ENCODE peak calls at places on chromosome 1, in eight cellular contexts. One of them, this sample, is unnamed.

GRCh38 chr1:22262583-22262982 is 119.7 kb upstream of the WNT4 start:
- DNase-seq in left ventricle myocardium inferior: no peak
- DNase-seq in B cell: no peak
- DNase-seq in neural progenitor cell: peak; percentile 41
- DNase-seq in cardiac fibroblast: no peak
- DNase-seq in BJ: no peak
- DNase-seq in cardiac muscle cell: no peak
- DNase-seq in CD4-positive, alpha-beta T cell: no peak
- DNase-seq in this sample: no peak

GRCh38 chr1:97247196-97247595 is 525.6 kb downstream of the PTBP2 start:
- DNase-seq in left ventricle myocardium inferior: no peak
- DNase-seq in B cell: no peak
- DNase-seq in neural progenitor cell: no peak
- DNase-seq in cardiac fibroblast: peak; percentile 83
- DNase-seq in BJ: no peak
- DNase-seq in cardiac muscle cell: no peak
- DNase-seq in CD4-positive, alpha-beta T cell: no peak
- DNase-seq in this sample: no peak

GRCh38 chr1:150528196-150528595 is 12.6 kb downstream of the FALEC start:
- DNase-seq in left ventricle myocardium inferior: no peak
- DNase-seq in B cell: no peak
- DNase-seq in neural progenitor cell: no peak
- DNase-seq in cardiac fibroblast: peak; percentile 35
- DNase-seq in BJ: no peak
- DNase-seq in cardiac muscle cell: no peak
- DNase-seq in CD4-positive, alpha-beta T cell: no peak
- DNase-seq in this sample: no peak

GRCh38 chr1:67824771-67825170 is 8.5 kb downstream of the GNG12 start:
- DNase-seq in left ventricle myocardium inferior: no peak
- DNase-seq in B cell: no peak
- DNase-seq in neural progenitor cell: no peak
- DNase-seq in cardiac fibroblast: no peak
- DNase-seq in BJ: no peak
- DNase-seq in cardiac muscle cell: no peak
- DNase-seq in CD4-positive, alpha-beta T cell: no peak
- DNase-seq in this sample: no peak

GRCh38 chr1:17309701-17310640 is 2.0 kb downstream of the PADI4 start:
- DNase-seq in left ventricle myocardium inferior: no peak
- DNase-seq in B cell: no peak
- DNase-seq in neural progenitor cell: no peak
- DNase-seq in cardiac fibroblast: no peak
- DNase-seq in BJ: no peak
- DNase-seq in cardiac muscle cell: no peak
- DNase-seq in CD4-positive, alpha-beta T cell: no peak
- DNase-seq in this sample: no peak

GRCh38 chr1:24058671-24059455 is 53.1 kb downstream of the MYOM3 start:
- DNase-seq in left ventricle myocardium inferior: no peak
- DNase-seq in B cell: no peak
- DNase-seq in neural progenitor cell: no peak
- DNase-seq in cardiac fibroblast: no peak
- DNase-seq in BJ: no peak
- DNase-seq in cardiac muscle cell: no peak
- DNase-seq in CD4-positive, alpha-beta T cell: no peak
- DNase-seq in this sample: no peak

GRCh38 chr1:224565186-224565585 is 50.9 kb upstream of the CNIH3 start:
- DNase-seq in left ventricle myocardium inferior: no peak
- DNase-seq in B cell: no peak
- DNase-seq in neural progenitor cell: no peak
- DNase-seq in cardiac fibroblast: peak; percentile 66
- DNase-seq in BJ: peak; percentile 62
- DNase-seq in cardiac muscle cell: no peak
- DNase-seq in CD4-positive, alpha-beta T cell: no peak
- DNase-seq in this sample: no peak

GRCh38 chr1:199691540-199691939 is 336.0 kb upstream of the NR5A2 start:
- DNase-seq in left ventricle myocardium inferior: no peak
- DNase-seq in B cell: no peak
- DNase-seq in neural progenitor cell: peak; percentile 69
- DNase-seq in cardiac fibroblast: peak; percentile 88
- DNase-seq in BJ: peak; percentile 52
- DNase-seq in cardiac muscle cell: no peak
- DNase-seq in CD4-positive, alpha-beta T cell: no peak
- DNase-seq in this sample: no peak

GRCh38 chr1:243718893-243719292 is 131.2 kb downstream of the AKT3 start:
- DNase-seq in left ventricle myocardium inferior: no peak
- DNase-seq in B cell: no peak
- DNase-seq in neural progenitor cell: no peak
- DNase-seq in cardiac fibroblast: peak; percentile 87
- DNase-seq in BJ: peak; percentile 53
- DNase-seq in cardiac muscle cell: no peak
- DNase-seq in CD4-positive, alpha-beta T cell: no peak
- DNase-seq in this sample: no peak

GRCh38 chr1:227764019-227764391 is 28.8 kb downstream of the SNAP47 start:
- DNase-seq in left ventricle myocardium inferior: no peak
- DNase-seq in B cell: no peak
- DNase-seq in neural progenitor cell: no peak
- DNase-seq in cardiac fibroblast: no peak
- DNase-seq in BJ: peak; percentile 16
- DNase-seq in cardiac muscle cell: no peak
- DNase-seq in CD4-positive, alpha-beta T cell: no peak
- DNase-seq in this sample: no peak

GRCh38 chr1:81921851-81922462 is 121.2 kb downstream of the ADGRL2 start:
- DNase-seq in left ventricle myocardium inferior: no peak
- DNase-seq in B cell: no peak
- DNase-seq in neural progenitor cell: no peak
- DNase-seq in cardiac fibroblast: no peak
- DNase-seq in BJ: no peak
- DNase-seq in cardiac muscle cell: peak; percentile 17
- DNase-seq in CD4-positive, alpha-beta T cell: no peak
- DNase-seq in this sample: no peak

GRCh38 chr1:51301152-51301843 is 29.1 kb downstream of the TTC39A start:
- DNase-seq in left ventricle myocardium inferior: no peak
- DNase-seq in B cell: no peak
- DNase-seq in neural progenitor cell: no peak
- DNase-seq in cardiac fibroblast: no peak
- DNase-seq in BJ: no peak
- DNase-seq in cardiac muscle cell: no peak
- DNase-seq in CD4-positive, alpha-beta T cell: no peak
- DNase-seq in this sample: peak; percentile 60

GRCh38 chr1:24321712-24322635 is 2.8 kb downstream of the GRHL3 start:
- DNase-seq in left ventricle myocardium inferior: peak; percentile 30
- DNase-seq in B cell: peak; percentile 82
- DNase-seq in neural progenitor cell: peak; percentile 79
- DNase-seq in cardiac fibroblast: peak; percentile 78
- DNase-seq in BJ: peak; percentile 31
- DNase-seq in cardiac muscle cell: peak; percentile 37
- DNase-seq in CD4-positive, alpha-beta T cell: peak; percentile 71
- DNase-seq in this sample: peak; percentile 86

GRCh38 chr1:83815348-83815747 is 183.6 kb downstream of the TTLL7 start:
- DNase-seq in left ventricle myocardium inferior: no peak
- DNase-seq in B cell: no peak
- DNase-seq in neural progenitor cell: no peak
- DNase-seq in cardiac fibroblast: peak; percentile 72
- DNase-seq in BJ: peak; percentile 90
- DNase-seq in cardiac muscle cell: no peak
- DNase-seq in CD4-positive, alpha-beta T cell: no peak
- DNase-seq in this sample: no peak

GRCh38 chr1:91827094-91828006 is 58.6 kb downstream of the TGFBR3 start:
- DNase-seq in left ventricle myocardium inferior: peak; percentile 73
- DNase-seq in B cell: no peak
- DNase-seq in neural progenitor cell: no peak
- DNase-seq in cardiac fibroblast: no peak
- DNase-seq in BJ: no peak
- DNase-seq in cardiac muscle cell: no peak
- DNase-seq in CD4-positive, alpha-beta T cell: no peak
- DNase-seq in this sample: no peak

GRCh38 chr1:60527567-60527966 is 454.0 kb upstream of the C1orf87 start:
- DNase-seq in left ventricle myocardium inferior: no peak
- DNase-seq in B cell: no peak
- DNase-seq in neural progenitor cell: no peak
- DNase-seq in cardiac fibroblast: no peak
- DNase-seq in BJ: no peak
- DNase-seq in cardiac muscle cell: no peak
- DNase-seq in CD4-positive, alpha-beta T cell: no peak
- DNase-seq in this sample: no peak

GRCh38 chr1:156295391-156295947 is at the start of gene GLMP:
- DNase-seq in left ventricle myocardium inferior: peak; percentile 65
- DNase-seq in B cell: peak; percentile 72
- DNase-seq in neural progenitor cell: peak; percentile 62
- DNase-seq in cardiac fibroblast: peak; percentile 77
- DNase-seq in BJ: no peak
- DNase-seq in cardiac muscle cell: peak; percentile 74
- DNase-seq in CD4-positive, alpha-beta T cell: peak; percentile 51
- DNase-seq in this sample: peak; percentile 84

GRCh38 chr1:1093610-1093943 is 19.5 kb upstream of the RNF223 start:
- DNase-seq in left ventricle myocardium inferior: no peak
- DNase-seq in B cell: no peak
- DNase-seq in neural progenitor cell: no peak
- DNase-seq in cardiac fibroblast: no peak
- DNase-seq in BJ: no peak
- DNase-seq in cardiac muscle cell: no peak
- DNase-seq in CD4-positive, alpha-beta T cell: no peak
- DNase-seq in this sample: no peak

GRCh38 chr1:213327318-213327667 is 276.3 kb downstream of the RPS6KC1 start:
- DNase-seq in left ventricle myocardium inferior: peak; percentile 29
- DNase-seq in B cell: no peak
- DNase-seq in neural progenitor cell: no peak
- DNase-seq in cardiac fibroblast: peak; percentile 93
- DNase-seq in BJ: peak; percentile 53
- DNase-seq in cardiac muscle cell: no peak
- DNase-seq in CD4-positive, alpha-beta T cell: no peak
- DNase-seq in this sample: no peak

GRCh38 chr1:213326666-213327317 is 275.8 kb downstream of the RPS6KC1 start:
- DNase-seq in left ventricle myocardium inferior: peak; percentile 48
- DNase-seq in B cell: no peak
- DNase-seq in neural progenitor cell: no peak
- DNase-seq in cardiac fibroblast: peak; percentile 87
- DNase-seq in BJ: peak; percentile 31
- DNase-seq in cardiac muscle cell: no peak
- DNase-seq in CD4-positive, alpha-beta T cell: no peak
- DNase-seq in this sample: no peak

GRCh38 chr1:213330281-213330680 is 279.2 kb downstream of the RPS6KC1 start:
- DNase-seq in left ventricle myocardium inferior: no peak
- DNase-seq in B cell: no peak
- DNase-seq in neural progenitor cell: no peak
- DNase-seq in cardiac fibroblast: no peak
- DNase-seq in BJ: no peak
- DNase-seq in cardiac muscle cell: no peak
- DNase-seq in CD4-positive, alpha-beta T cell: no peak
- DNase-seq in this sample: no peak

DNA sequence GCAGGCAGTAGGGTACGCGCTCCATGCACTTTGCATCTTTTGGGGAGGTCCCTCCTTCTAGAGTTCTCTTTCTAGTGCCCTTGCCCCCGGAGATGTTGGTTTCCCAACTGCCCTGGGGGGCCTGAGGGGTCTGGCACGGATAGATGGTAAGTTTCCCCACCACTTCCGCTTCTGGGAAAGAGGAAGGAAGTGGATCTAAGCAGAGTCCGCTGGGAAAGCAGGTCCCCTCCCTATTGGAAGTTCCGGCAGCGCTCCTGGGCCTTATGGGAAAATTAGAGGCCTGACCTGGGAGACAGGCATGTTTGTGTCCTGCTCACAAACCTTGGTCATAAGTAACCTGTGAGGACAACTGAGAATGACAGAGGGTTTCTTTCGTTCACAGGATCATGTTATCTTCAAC is 274.4 kb downstream of the RPS6KC1 start:
- DNase-seq in left ventricle myocardium inferior: no peak
- DNase-seq in B cell: no peak
- DNase-seq in neural progenitor cell: no peak
- DNase-seq in cardiac fibroblast: no peak
- DNase-seq in BJ: no peak
- DNase-seq in cardiac muscle cell: no peak
- DNase-seq in CD4-positive, alpha-beta T cell: no peak
- DNase-seq in this sample: no peak
- TF ChIP-seq CTCF in left ventricle myocardium inferior: no peak
- TF ChIP-seq CTCF in B cell: no peak
- TF ChIP-seq CTCF in neural progenitor cell: no peak
- TF ChIP-seq CTCF in cardiac fibroblast: no peak
- TF ChIP-seq CTCF in BJ: no peak
- TF ChIP-seq CTCF in cardiac muscle cell: no peak
- TF ChIP-seq CTCF in CD4-positive, alpha-beta T cell: no peak
- TF ChIP-seq CTCF in this sample: no peak

DNA sequence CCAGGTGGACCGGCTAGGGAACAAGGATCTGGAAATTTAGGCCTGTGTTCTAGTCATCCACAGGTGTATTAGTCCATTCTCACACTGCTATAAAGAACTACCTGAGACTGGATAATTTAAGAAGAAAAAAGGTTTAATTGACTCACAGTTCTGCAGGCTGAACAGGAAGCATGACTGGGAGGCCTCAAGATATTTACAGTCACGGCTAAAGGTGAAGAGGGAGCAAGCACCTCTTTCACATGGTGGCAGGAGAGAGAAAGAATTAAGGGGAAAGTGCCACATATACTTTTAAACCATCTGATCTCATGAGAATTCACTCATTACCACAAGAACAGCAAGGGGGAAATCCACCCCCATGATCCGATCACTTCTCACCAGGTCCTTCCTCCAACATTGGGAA is 174.7 kb upstream of the C1orf105 start:
- DNase-seq in left ventricle myocardium inferior: no peak
- DNase-seq in B cell: no peak
- DNase-seq in neural progenitor cell: no peak
- DNase-seq in cardiac fibroblast: no peak
- DNase-seq in BJ: no peak
- DNase-seq in cardiac muscle cell: no peak
- DNase-seq in CD4-positive, alpha-beta T cell: no peak
- DNase-seq in this sample: no peak
- TF ChIP-seq CTCF in left ventricle myocardium inferior: no peak
- TF ChIP-seq CTCF in B cell: no peak
- TF ChIP-seq CTCF in neural progenitor cell: no peak
- TF ChIP-seq CTCF in cardiac fibroblast: no peak
- TF ChIP-seq CTCF in BJ: no peak
- TF ChIP-seq CTCF in cardiac muscle cell: no peak
- TF ChIP-seq CTCF in CD4-positive, alpha-beta T cell: no peak
- TF ChIP-seq CTCF in this sample: no peak

GRCh38 chr1:27508139-27508665 is 18.2 kb upstream of the WASF2 start:
- DNase-seq in left ventricle myocardium inferior: no peak
- DNase-seq in B cell: peak; percentile 4
- DNase-seq in neural progenitor cell: no peak
- DNase-seq in cardiac fibroblast: no peak
- DNase-seq in BJ: no peak
- DNase-seq in cardiac muscle cell: no peak
- DNase-seq in CD4-positive, alpha-beta T cell: no peak
- DNase-seq in this sample: no peak
- TF ChIP-seq CTCF in left ventricle myocardium inferior: no peak
- TF ChIP-seq CTCF in B cell: no peak
- TF ChIP-seq CTCF in neural progenitor cell: peak; percentile 10
- TF ChIP-seq CTCF in cardiac fibroblast: no peak
- TF ChIP-seq CTCF in BJ: no peak
- TF ChIP-seq CTCF in cardiac muscle cell: no peak
- TF ChIP-seq CTCF in CD4-positive, alpha-beta T cell: no peak
- TF ChIP-seq CTCF in this sample: no peak

DNA sequence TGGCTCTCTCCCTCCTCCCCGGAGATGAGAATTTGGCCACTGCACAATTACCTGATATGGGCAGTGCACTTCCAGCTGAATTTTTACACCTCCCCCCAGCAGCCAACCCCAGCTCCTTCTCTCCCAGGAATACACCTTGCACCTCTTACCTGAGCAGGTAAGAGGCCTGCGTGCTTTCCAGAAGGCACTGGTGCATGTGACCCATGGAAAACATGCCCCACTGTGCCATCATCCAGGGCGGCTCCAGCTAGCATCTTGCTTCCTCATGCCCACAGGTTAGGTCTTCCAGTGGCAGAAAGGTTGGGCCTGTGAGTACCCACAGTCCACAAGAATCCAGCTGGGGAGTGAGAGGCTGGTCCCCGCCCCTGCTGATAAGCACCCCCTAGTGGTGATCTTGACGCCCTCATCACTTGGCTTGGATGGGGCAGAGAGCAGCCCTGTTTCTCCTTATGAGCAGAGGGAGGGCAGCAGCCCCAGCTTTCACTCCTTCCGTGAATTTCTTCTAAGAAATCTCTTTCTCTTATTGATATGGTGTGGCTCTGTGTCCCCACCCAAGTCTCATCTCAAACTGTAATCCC is 57.8 kb downstream of the EDARADD start:
- DNase-seq in left ventricle myocardium inferior: no peak
- DNase-seq in B cell: no peak
- DNase-seq in neural progenitor cell: peak; percentile 42
- DNase-seq in cardiac fibroblast: peak; percentile 14
- DNase-seq in BJ: no peak
- DNase-seq in cardiac muscle cell: peak; percentile 12
- DNase-seq in CD4-positive, alpha-beta T cell: no peak
- DNase-seq in this sample: peak; percentile 54
- TF ChIP-seq CTCF in left ventricle myocardium inferior: peak; percentile 54
- TF ChIP-seq CTCF in B cell: no peak
- TF ChIP-seq CTCF in neural progenitor cell: peak; percentile 55
- TF ChIP-seq CTCF in cardiac fibroblast: no peak
- TF ChIP-seq CTCF in BJ: peak; percentile 39
- TF ChIP-seq CTCF in cardiac muscle cell: peak; percentile 51
- TF ChIP-seq CTCF in CD4-positive, alpha-beta T cell: peak; percentile 22
- TF ChIP-seq CTCF in this sample: peak; percentile 46

This sample was measured in GM13976.